ENCODE peak calls at places on chromosomes 12 and 14, in six cellular contexts. I is H1, A is neuronal stem cell, P is mesendoderm, C is mesenchymal stem cell, G is IMR-90. V is an unnamed sample.
A peak's percentile ranks its signal among the peaks of the same experiment; 100 is the strongest.

GRCh38 chr14:74882103-74882920 is 596 bp downstream of the DLST start:
- DNase-seq in P (peak; percentile 51), I (no peak), G (peak; percentile 41), A (peak; percentile 17), C (peak; percentile 87), V (no peak)

GRCh38 chr14:38357557-38357956 is 101.7 kb upstream of the CLEC14A start:
- DNase-seq in A (no peak), P (no peak), I (no peak), G (peak; percentile 92), C (peak; percentile 82), V (no peak)

GRCh38 chr12:92859650-92860386 is 69.3 kb downstream of the EEA1 start:
- DNase-seq in I (no peak), C (no peak), P (peak; percentile 48), A (no peak), G (no peak), V (no peak)

GRCh38 chr14:100664841-100665425 is 61.8 kb upstream of the DLK1 start:
- DNase-seq in A (no peak), I (no peak), C (no peak), G (peak; percentile 73), P (no peak), V (no peak)

GRCh38 chr14:103008768-103009342 is 48.5 kb downstream of the CDC42BPB start:
- DNase-seq in G (peak; percentile 72), P (peak; percentile 37), C (peak; percentile 28), I (no peak), A (no peak), V (no peak)

GRCh38 chr12:57850924-57851323 is 4.4 kb upstream of the CTDSP2 start:
- DNase-seq in A (no peak), I (no peak), C (no peak), G (no peak), P (no peak), V (peak; percentile 66)

GRCh38 chr14:56124296-56124695 is 6.1 kb downstream of the PELI2 start:
- DNase-seq in I (no peak), C (peak; percentile 40), P (no peak), A (no peak), G (peak; percentile 31), V (no peak)

GRCh38 chr12:79407671-79408622 is 282.8 kb downstream of the PAWR start:
- DNase-seq in A (peak; percentile 41), C (peak; percentile 88), G (peak; percentile 91), I (peak; percentile 63), P (peak; percentile 90), V (peak; percentile 73)

GRCh38 chr12:131120831-131121271 is 167.1 kb downstream of the ADGRD1 start:
- DNase-seq in C (no peak), P (no peak), A (no peak), G (no peak), I (no peak), V (peak; percentile 38)

GRCh38 chr12:102059343-102059742 is 2.4 kb downstream of the WASHC3 start:
- DNase-seq in G (no peak), C (no peak), A (no peak), I (no peak), P (no peak), V (no peak)
- H2BK15ac ChIP-seq in G (no peak overlapping the region), C (no peak overlapping the region), A (no peak overlapping the region), I (no peak overlapping the region), P (no peak overlapping the region), V (no peak overlapping the region)

GRCh38 chr12:83216230-83216629 is 529.5 kb downstream of the TMTC2 start:
- DNase-seq in C (no peak), A (no peak), P (no peak), I (no peak), G (no peak), V (no peak)
- H3K4ac ChIP-seq in C (no peak overlapping the region), A (no peak overlapping the region), P (no peak overlapping the region), I (no peak overlapping the region), G (no peak overlapping the region), V (no peak overlapping the region)

DNA sequence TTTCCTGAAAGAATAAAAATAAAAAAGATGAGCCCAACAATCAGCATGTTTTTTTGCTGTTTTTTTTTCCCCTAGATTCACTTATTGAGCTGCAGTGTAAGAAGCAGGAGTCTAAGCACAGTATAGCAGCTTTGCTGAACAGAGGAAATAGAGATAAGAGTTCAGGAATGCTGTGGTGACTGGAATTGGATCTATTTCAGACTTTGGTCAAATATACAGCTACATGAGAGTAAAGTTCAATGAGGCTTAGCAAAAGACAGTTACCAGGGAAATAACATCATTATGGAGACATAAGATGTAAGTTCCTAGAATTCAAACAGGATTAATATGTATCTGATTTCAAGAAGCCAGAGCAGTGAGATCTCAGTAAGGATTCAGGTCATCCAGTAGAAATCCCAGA is 613.0 kb downstream of the RPS29 start:
- DNase-seq in G (peak; percentile 70), C (peak; percentile 40), P (no peak), A (no peak), I (no peak), V (no peak)
- H2BK15ac ChIP-seq in G (no peak overlapping the region), C (no peak overlapping the region), P (no peak overlapping the region), A (no peak overlapping the region), I (no peak overlapping the region), V (no peak overlapping the region)

GRCh38 chr14:51298895-51299294 is 58.8 kb downstream of the TMX1 start:
- DNase-seq in G (peak; percentile 53), A (no peak), I (no peak), C (peak; percentile 29), P (no peak), V (no peak)
- H3K4ac ChIP-seq in G (no peak overlapping the region), A (no peak overlapping the region), I (no peak overlapping the region), C (no peak overlapping the region), P (no peak overlapping the region), V (no peak overlapping the region)

DNA sequence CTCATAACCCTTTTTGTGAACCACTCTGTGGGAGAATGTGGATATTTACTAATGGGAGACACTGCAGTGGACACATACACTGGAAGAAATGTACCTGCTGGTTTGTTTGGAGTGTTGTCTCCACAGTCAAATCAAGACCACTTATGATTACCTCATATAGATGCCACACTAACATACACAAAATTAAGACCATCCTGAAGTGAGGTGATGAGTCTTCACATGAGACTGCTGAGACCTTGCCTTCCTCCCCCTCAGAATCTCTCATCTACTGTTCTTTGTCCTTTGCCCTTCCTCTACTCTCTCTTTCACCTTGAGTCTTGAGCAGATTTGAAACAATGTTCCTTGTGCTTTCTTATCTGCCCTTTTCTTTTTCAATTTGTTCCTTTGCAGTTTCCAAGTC is 4.3 kb downstream of the KRT6A start:
- DNase-seq in C (no peak), I (no peak), P (no peak), G (no peak), A (no peak), V (no peak)
- H2BK15ac ChIP-seq in C (no peak overlapping the region), I (no peak overlapping the region), P (no peak overlapping the region), G (no peak overlapping the region), A (no peak overlapping the region), V (no peak overlapping the region)

DNA sequence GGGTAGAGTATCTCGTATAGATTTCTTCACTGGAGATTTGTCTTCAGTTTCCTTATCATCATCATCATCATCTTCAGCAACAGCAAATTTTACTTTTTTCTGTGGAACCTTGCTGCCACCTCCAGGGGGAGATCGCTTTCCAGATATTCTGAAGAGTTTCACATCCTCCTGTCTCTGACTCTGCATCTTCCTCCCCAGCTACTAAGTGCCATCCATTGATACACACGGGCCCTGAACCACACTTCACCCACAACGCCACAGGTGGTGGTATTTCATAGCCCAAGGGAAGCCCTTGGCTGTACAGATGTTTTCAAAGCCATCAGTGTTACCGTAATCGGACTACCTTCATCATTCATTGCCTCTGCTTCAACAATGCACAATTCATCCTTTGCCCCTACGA is 82.2 kb downstream of the PPP2R5C start:
- DNase-seq in P (peak; percentile 30), I (no peak), A (no peak), C (no peak), G (no peak), V (no peak)
- H3K4ac ChIP-seq in P (no peak overlapping the region), I (no peak overlapping the region), A (no peak overlapping the region), C (no peak overlapping the region), G (no peak overlapping the region), V (no peak overlapping the region)

GRCh38 chr12:12481636-12482035 is 81.0 kb downstream of the DUSP16 start:
- DNase-seq in C (no peak), I (no peak), G (no peak), A (no peak), P (no peak), V (no peak)
- H2BK15ac ChIP-seq in C (no peak overlapping the region), I (no peak overlapping the region), G (no peak overlapping the region), A (no peak overlapping the region), P (no peak overlapping the region), V (no peak overlapping the region)

V was measured in H9.